ENCODE peak calls at places on chromosomes 1 and 21, in ten cellular contexts. B, S, Z, R, H, D, J, Q, M and I are unnamed samples. For H3K36me3, the result is how much of the 10 kb centered on the place peaks cover.

GRCh38 chr1:54227091-54227602 is 27.2 kb downstream of the MRPL37 start:
- DNase-seq in J (no peak), D (peak), B (no peak), S (no peak), Q (no peak), R (no peak), Z (no peak), M (no peak), H (no peak), I (no peak)

GRCh38 chr21:45580181-45580575 is 37.9 kb upstream of the SLC19A1 start:
- DNase-seq in H (peak), B (peak), J (no peak), Q (no peak), D (peak), Z (no peak), S (no peak), M (no peak), R (peak), I (no peak)

GRCh38 chr1:241834733-241835377 is 13.1 kb upstream of the EXO1 start:
- DNase-seq in D (no peak), J (no peak), Q (no peak), H (no peak), Z (peak), R (no peak), B (no peak), M (no peak), S (peak), I (no peak)

GRCh38 chr21:21246007-21246406 is 247.8 kb downstream of the NCAM2 start:
- DNase-seq in J (no peak), R (no peak), S (no peak), B (no peak), Z (no peak), H (no peak), D (no peak), M (no peak), Q (no peak), I (no peak)

GRCh38 chr1:25808481-25809244 is 8.7 kb downstream of the SELENON start:
- DNase-seq in R (no peak), J (no peak), S (no peak), H (no peak), B (no peak), M (no peak), Z (no peak), Q (no peak), D (peak), I (no peak)

GRCh38 chr1:42935971-42936308 is 22.7 kb downstream of the SLC2A1 start:
- DNase-seq in M (no peak), S (no peak), Q (no peak), D (no peak), B (no peak), R (peak), Z (no peak), J (no peak), H (no peak), I (no peak)

GRCh38 chr1:206714331-206715058 is 29.8 kb downstream of the MAPKAPK2 start:
- DNase-seq in Q (no peak), Z (no peak), H (no peak), S (no peak), M (no peak), J (no peak), D (no peak), B (peak), R (peak), I (peak)

GRCh38 chr1:117048431-117049133 is 11.5 kb upstream of the TTF2 start:
- DNase-seq in B (no peak), H (no peak), Z (no peak), J (no peak), D (no peak), R (no peak), Q (no peak), S (no peak), M (no peak), I (no peak)

GRCh38 chr1:66890621-66891020 is 34.0 kb downstream of the DNAI4 start:
- DNase-seq in R (no peak), Q (no peak), J (no peak), H (no peak), Z (no peak), B (no peak), M (no peak), S (no peak), D (no peak), I (no peak)

GRCh38 chr1:242468749-242469148 is 55.7 kb downstream of the PLD5 start:
- DNase-seq in Z (no peak), D (no peak), H (no peak), J (no peak), M (no peak), R (no peak), S (no peak), Q (no peak), B (peak), I (no peak)

GRCh38 chr1:116373451-116374339 is 651 bp downstream of the ATP1A1 start:
- DNase-seq in S (peak), D (peak), R (peak), B (peak), J (peak), Z (peak), M (peak), H (peak), Q (peak), I (peak)

GRCh38 chr21:42974832-42975820 is 764 bp downstream of the PKNOX1 start:
- DNase-seq in Z (peak), M (peak), R (peak), H (peak), D (peak), J (peak), S (peak), B (peak), Q (peak), I (peak)

GRCh38 chr1:154784416-154784815 is 85.7 kb downstream of the KCNN3 start:
- DNase-seq in J (no peak), R (no peak), H (no peak), Q (no peak), B (no peak), M (no peak), S (no peak), Z (no peak), D (no peak), I (no peak)

GRCh38 chr1:188188317-188188716 is 1359.6 kb downstream of the PLA2G4A start:
- DNase-seq in B (no peak), J (no peak), H (no peak), Q (no peak), Z (no peak), S (no peak), R (no peak), M (no peak), D (no peak), I (no peak)

GRCh38 chr1:224172229-224172628 is 10.8 kb upstream of the DEGS1 start:
- DNase-seq in S (no peak), M (no peak), D (no peak), Q (no peak), Z (no peak), R (no peak), J (no peak), B (no peak), H (no peak), I (no peak)

GRCh38 chr1:183711691-183712401 is 58.7 kb upstream of the APOBEC4 start:
- DNase-seq in M (peak), S (peak), J (no peak), Q (no peak), H (peak), Z (peak), R (no peak), D (no peak), B (no peak), I (no peak)

GRCh38 chr21:29613877-29614276 is 315.2 kb downstream of the BACH1 start:
- DNase-seq in M (no peak), Z (no peak), D (no peak), S (no peak), J (no peak), B (no peak), Q (no peak), R (no peak), H (no peak), I (no peak)

GRCh38 chr1:29324202-29324601 is 87.9 kb downstream of the PTPRU start:
- DNase-seq in M (no peak), R (peak), B (no peak), Q (no peak), D (no peak), H (no peak), Z (no peak), J (no peak), S (no peak), I (no peak)

GRCh38 chr1:107531065-107531908 is 390.4 kb downstream of the NTNG1 start:
- DNase-seq in J (no peak), D (no peak), H (no peak), Q (no peak), Z (no peak), M (no peak), S (no peak), B (no peak), R (no peak), I (no peak)

GRCh38 chr1:181793826-181794225 is 267.7 kb downstream of the ZNF648 start:
- DNase-seq in R (no peak), S (no peak), J (no peak), B (no peak), Z (no peak), H (no peak), M (no peak), D (no peak), Q (no peak), I (no peak)

GRCh38 chr1:195193134-195193533 is 1415.1 kb downstream of the KCNT2 start:
- DNase-seq in Z (no peak), Q (no peak), J (no peak), R (no peak), M (no peak), S (no peak), H (no peak), B (no peak), D (no peak), I (no peak)

GRCh38 chr1:19737413-19737812 is 62.3 kb downstream of the TMCO4 start:
- DNase-seq in D (no peak), J (no peak), M (no peak), H (no peak), Z (no peak), R (peak), B (no peak), Q (no peak), S (no peak), I (no peak)

GRCh38 chr1:18957532-18958295 is 1.2 kb upstream of the IFFO2 start:
- DNase-seq in R (no peak), B (no peak), D (peak), S (no peak), Q (no peak), Z (no peak), J (no peak), M (no peak), H (no peak), I (no peak)

GRCh38 chr21:26179501-26179900 is 8.9 kb upstream of the APP start:
- DNase-seq in D (no peak), H (no peak), Z (no peak), J (no peak), R (no peak), S (no peak), B (no peak), M (no peak), Q (no peak), I (no peak)

GRCh38 chr1:48245106-48245505 is 22.6 kb downstream of the SLC5A9 start:
- DNase-seq in Q (peak), D (no peak), H (no peak), R (no peak), S (no peak), B (no peak), J (no peak), M (no peak), Z (no peak), I (no peak)

GRCh38 chr1:182616130-182617074 is 12.2 kb upstream of the RGS16 start:
- DNase-seq in D (peak), Z (peak), M (peak), B (peak), Q (peak), H (peak), J (peak), R (peak), S (peak), I (peak)

GRCh38 chr1:228737613-228738012 is 2.3 kb downstream of the RHOU start:
- DNase-seq in B (no peak), H (no peak), Z (no peak), R (no peak), S (no peak), J (no peak), D (no peak), Q (no peak), M (no peak), I (no peak)

GRCh38 chr1:119139393-119139792 is 1.1 kb downstream of the WARS2 start:
- DNase-seq in B (peak), R (no peak), S (no peak), D (no peak), J (no peak), H (no peak), Z (no peak), M (no peak), Q (no peak), I (no peak)

DNA sequence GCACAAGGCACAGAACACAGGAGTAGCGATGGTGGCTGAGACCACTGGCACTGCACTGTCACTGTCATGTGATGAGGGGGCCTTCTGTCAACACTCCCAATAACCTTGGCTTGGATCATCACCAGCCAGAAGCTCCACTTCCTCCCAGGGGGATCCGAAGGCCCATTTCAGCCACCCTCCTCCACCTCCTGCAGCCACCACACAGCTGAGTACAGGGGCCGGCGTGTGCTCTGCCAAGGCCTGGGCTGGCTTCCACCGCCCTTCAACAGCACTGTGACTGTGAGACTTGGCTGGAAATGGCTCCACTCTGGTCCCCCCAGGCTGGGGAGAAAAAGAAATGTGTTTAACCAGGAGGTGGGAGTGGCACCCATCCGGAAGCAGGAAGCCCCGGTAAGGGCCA is 9.9 kb upstream of the NADK start:
- DNase-seq in Q (no peak), B (no peak), M (peak), D (peak), H (no peak), S (no peak), J (no peak), Z (no peak), R (no peak), I (no peak)
- H3K36me3 ChIP-seq in Q (half or more), B (under half), M (under half), D (half or more), H (half or more), S (under half), J (under half), Z (half or more), R (half or more), I (under half)

GRCh38 chr1:114192328-114192727 is 38.7 kb upstream of the SYT6 start:
- DNase-seq in J (no peak), B (no peak), S (no peak), Z (no peak), D (no peak), Q (no peak), R (no peak), M (no peak), H (no peak), I (no peak)
- TF ChIP-seq CTCF in J (no peak), B (no peak), S (peak), Z (no peak), D (no peak), Q (no peak), R (no peak), M (no peak), H (no peak), I (no peak)

GRCh38 chr1:24708938-24709337 is 36.3 kb upstream of the CLIC4 start:
- DNase-seq in J (no peak), Z (no peak), R (no peak), M (no peak), D (no peak), B (no peak), Q (no peak), S (no peak), H (no peak), I (no peak)

GRCh38 chr1:24709748-24710416 is 35.4 kb upstream of the CLIC4 start:
- DNase-seq in R (no peak), Z (no peak), D (no peak), Q (no peak), B (no peak), S (no peak), J (no peak), M (no peak), H (no peak), I (no peak)

GRCh38 chr1:24704411-24705259 is 40.6 kb upstream of the CLIC4 start:
- DNase-seq in J (no peak), M (no peak), Q (no peak), S (peak), H (no peak), Z (peak), R (no peak), B (no peak), D (no peak), I (no peak)

GRCh38 chr1:24705260-24706073 is 39.8 kb upstream of the CLIC4 start:
- DNase-seq in B (peak), S (peak), R (peak), M (peak), D (peak), J (peak), H (peak), Q (peak), Z (peak), I (peak)

DNA sequence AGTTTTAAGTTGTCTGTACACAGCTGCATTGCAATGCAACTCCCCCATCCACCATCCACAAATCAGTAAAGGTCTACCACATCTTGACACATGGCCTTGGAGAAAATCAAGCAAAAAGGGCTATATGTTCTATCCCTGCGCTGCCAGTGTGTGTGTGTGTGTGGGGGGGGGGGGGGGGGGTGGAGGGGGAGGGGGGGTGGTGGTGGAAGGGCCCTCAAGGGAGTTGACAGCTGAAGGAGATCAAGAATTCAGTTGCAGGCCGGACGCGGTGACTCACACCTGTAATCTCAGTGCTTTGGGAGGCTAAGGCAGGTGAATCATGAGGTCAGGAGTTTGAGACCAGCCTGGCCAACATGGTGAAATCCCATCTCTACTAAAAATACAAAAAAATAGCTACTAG is 37.6 kb upstream of the CLIC4 start:
- DNase-seq in D (no peak), B (no peak), M (no peak), Q (no peak), H (no peak), S (no peak), J (no peak), Z (no peak), R (no peak), I (no peak)
- H3K36me3 ChIP-seq in D (under half), B (under half), M (under half), Q (under half), H (under half), S (under half), J (under half), Z (under half), R (under half), I (under half)

GRCh38 chr1:24385160-24385939 is 28.2 kb downstream of the STPG1 start:
- DNase-seq in Z (peak), H (no peak), B (peak), Q (no peak), D (no peak), S (peak), M (no peak), R (no peak), J (no peak), I (no peak)
- TF ChIP-seq CTCF in Z (peak), H (no peak), B (peak), Q (peak), D (peak), S (peak), M (no peak), R (peak), J (no peak), I (no peak)